ENCODE peak calls at places on chromosomes 13 and 19, in four cellular contexts. One of them, this sample, is unnamed.

GRCh38 chr13:51955841-51956603 is 55.2 kb downstream of the ATP7B start:
- DNase-seq in HepG2: no peak
- DNase-seq in HCT116: no peak
- DNase-seq in K562: peak; percentile 34
- DNase-seq in this sample: no peak

GRCh38 chr19:21823224-21823623 is 12.8 kb downstream of the ZNF43 start:
- DNase-seq in HepG2: no peak
- DNase-seq in HCT116: no peak
- DNase-seq in K562: no peak
- DNase-seq in this sample: no peak

GRCh38 chr13:73082471-73082870 is 23.7 kb downstream of the KLF5 start:
- DNase-seq in HepG2: no peak
- DNase-seq in HCT116: no peak
- DNase-seq in K562: no peak
- DNase-seq in this sample: no peak

GRCh38 chr13:85543144-85543543 is 256.1 kb downstream of the SLITRK6 start:
- DNase-seq in HepG2: no peak
- DNase-seq in HCT116: no peak
- DNase-seq in K562: no peak
- DNase-seq in this sample: no peak

GRCh38 chr19:41144403-41144802 is 30.2 kb downstream of the CYP2F1 start:
- DNase-seq in HepG2: peak; percentile 68
- DNase-seq in HCT116: peak; percentile 82
- DNase-seq in K562: peak; percentile 60
- DNase-seq in this sample: peak; percentile 51

GRCh38 chr19:47480658-47481057 is 3.4 kb downstream of the KPTN start:
- DNase-seq in HepG2: no peak
- DNase-seq in HCT116: no peak
- DNase-seq in K562: no peak
- DNase-seq in this sample: no peak

GRCh38 chr13:110445183-110445582 is 116.3 kb downstream of the RAB20 start:
- DNase-seq in HepG2: no peak
- DNase-seq in HCT116: no peak
- DNase-seq in K562: no peak
- DNase-seq in this sample: no peak

GRCh38 chr13:50309872-50310594 is 294.8 kb downstream of the KCNRG start:
- DNase-seq in HepG2: peak; percentile 9
- DNase-seq in HCT116: no peak
- DNase-seq in K562: peak; percentile 51
- DNase-seq in this sample: no peak

GRCh38 chr13:48633695-48634094 is 20.0 kb upstream of the CYSLTR2 start:
- DNase-seq in HepG2: no peak
- DNase-seq in HCT116: no peak
- DNase-seq in K562: no peak
- DNase-seq in this sample: no peak

GRCh38 chr19:15194938-15195337 is 5.9 kb downstream of the NOTCH3 start:
- DNase-seq in HepG2: no peak
- DNase-seq in HCT116: no peak
- DNase-seq in K562: no peak
- DNase-seq in this sample: no peak

GRCh38 chr19:41701401-41702075 is 6.9 kb upstream of the CEACAM5 start:
- DNase-seq in HepG2: no peak
- DNase-seq in HCT116: no peak
- DNase-seq in K562: no peak
- DNase-seq in this sample: no peak

GRCh38 chr13:29369060-29369743 is 226.3 kb downstream of the SLC7A1 start:
- DNase-seq in HepG2: peak; percentile 44
- DNase-seq in HCT116: peak; percentile 27
- DNase-seq in K562: no peak
- DNase-seq in this sample: no peak

GRCh38 chr19:53101518-53101917 is 1.7 kb downstream of the ZNF160 start:
- DNase-seq in HepG2: no peak
- DNase-seq in HCT116: no peak
- DNase-seq in K562: peak; percentile 45
- DNase-seq in this sample: no peak

GRCh38 chr19:34051255-34051654 is 121.0 kb upstream of the LSM14A start:
- DNase-seq in HepG2: no peak
- DNase-seq in HCT116: no peak
- DNase-seq in K562: no peak
- DNase-seq in this sample: no peak

GRCh38 chr13:66469745-66470144 is 760.4 kb downstream of the PCDH9 start:
- DNase-seq in HepG2: no peak
- DNase-seq in HCT116: no peak
- DNase-seq in K562: no peak
- DNase-seq in this sample: no peak

GRCh38 chr13:99895999-99896695 is 75.4 kb downstream of the ZIC5 start:
- DNase-seq in HepG2: no peak
- DNase-seq in HCT116: no peak
- DNase-seq in K562: no peak
- DNase-seq in this sample: no peak

GRCh38 chr19:42149447-42150202 is 17.4 kb upstream of the POU2F2 start:
- DNase-seq in HepG2: no peak
- DNase-seq in HCT116: no peak
- DNase-seq in K562: no peak
- DNase-seq in this sample: no peak

GRCh38 chr13:108328848-108329247 is 59.3 kb downstream of the TNFSF13B start:
- DNase-seq in HepG2: no peak
- DNase-seq in HCT116: no peak
- DNase-seq in K562: no peak
- DNase-seq in this sample: no peak

GRCh38 chr13:40776681-40777165 is 5.7 kb upstream of the MRPS31 start:
- DNase-seq in HepG2: no peak
- DNase-seq in HCT116: no peak
- DNase-seq in K562: no peak
- DNase-seq in this sample: no peak

GRCh38 chr19:42693760-42694350 is 46.4 kb downstream of the PSG3 start:
- DNase-seq in HepG2: peak; percentile 49
- DNase-seq in HCT116: peak; percentile 41
- DNase-seq in K562: peak; percentile 43
- DNase-seq in this sample: no peak

GRCh38 chr13:23086951-23087350 is 93.8 kb upstream of the SGCG start:
- DNase-seq in HepG2: no peak
- DNase-seq in HCT116: no peak
- DNase-seq in K562: no peak
- DNase-seq in this sample: no peak

GRCh38 chr19:23999821-24000610 is 85.3 kb downstream of the ZNF726 start:
- DNase-seq in HepG2: no peak
- DNase-seq in HCT116: no peak
- DNase-seq in K562: no peak
- DNase-seq in this sample: no peak

GRCh38 chr19:13102666-13103584 is at the start of gene LYL1:
- DNase-seq in HepG2: peak; percentile 45
- DNase-seq in HCT116: no peak
- DNase-seq in K562: peak; percentile 98
- DNase-seq in this sample: no peak

GRCh38 chr13:111978536-111978935 is 88.4 kb upstream of the SOX1 start:
- DNase-seq in HepG2: no peak
- DNase-seq in HCT116: no peak
- DNase-seq in K562: no peak
- DNase-seq in this sample: no peak

GRCh38 chr13:111984349-111984748 is 82.6 kb upstream of the SOX1 start:
- DNase-seq in HepG2: no peak
- DNase-seq in HCT116: no peak
- DNase-seq in K562: no peak
- DNase-seq in this sample: no peak

GRCh38 chr13:111980146-111980929 is 86.6 kb upstream of the SOX1 start:
- DNase-seq in HepG2: no peak
- DNase-seq in HCT116: no peak
- DNase-seq in K562: no peak
- DNase-seq in this sample: no peak

GRCh38 chr13:111981446-111982165 is 85.3 kb upstream of the SOX1 start:
- DNase-seq in HepG2: no peak
- DNase-seq in HCT116: no peak
- DNase-seq in K562: no peak
- DNase-seq in this sample: no peak

DNA sequence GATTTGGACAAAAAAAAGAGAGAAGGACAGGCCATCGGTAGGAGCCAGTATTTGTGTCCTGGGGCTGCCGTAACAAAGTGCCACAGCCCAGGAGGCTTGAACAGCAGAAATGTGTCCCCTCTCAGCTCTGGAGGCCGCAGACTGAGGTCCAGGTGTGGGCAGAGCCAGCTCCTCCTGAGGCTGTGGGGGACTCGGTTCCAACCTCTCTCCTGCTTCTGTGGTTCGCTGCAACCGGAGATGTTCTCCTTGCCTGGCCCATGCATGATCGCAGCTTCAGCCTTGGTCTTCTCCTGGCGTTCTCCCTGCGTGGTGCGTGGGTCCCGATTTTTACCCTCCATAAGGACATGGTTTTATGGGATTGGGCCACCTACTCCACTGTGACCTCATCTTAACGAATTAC is 85.9 kb upstream of the SOX1 start:
- DNase-seq in HepG2: no peak
- DNase-seq in HCT116: no peak
- DNase-seq in K562: no peak
- DNase-seq in this sample: no peak
- TF ChIP-seq TCF7L2 in HepG2: no peak
- TF ChIP-seq TCF7L2 in HCT116: no peak
- TF ChIP-seq TCF7L2 in K562: no peak
- TF ChIP-seq TCF7L2 in this sample: no peak

DNA sequence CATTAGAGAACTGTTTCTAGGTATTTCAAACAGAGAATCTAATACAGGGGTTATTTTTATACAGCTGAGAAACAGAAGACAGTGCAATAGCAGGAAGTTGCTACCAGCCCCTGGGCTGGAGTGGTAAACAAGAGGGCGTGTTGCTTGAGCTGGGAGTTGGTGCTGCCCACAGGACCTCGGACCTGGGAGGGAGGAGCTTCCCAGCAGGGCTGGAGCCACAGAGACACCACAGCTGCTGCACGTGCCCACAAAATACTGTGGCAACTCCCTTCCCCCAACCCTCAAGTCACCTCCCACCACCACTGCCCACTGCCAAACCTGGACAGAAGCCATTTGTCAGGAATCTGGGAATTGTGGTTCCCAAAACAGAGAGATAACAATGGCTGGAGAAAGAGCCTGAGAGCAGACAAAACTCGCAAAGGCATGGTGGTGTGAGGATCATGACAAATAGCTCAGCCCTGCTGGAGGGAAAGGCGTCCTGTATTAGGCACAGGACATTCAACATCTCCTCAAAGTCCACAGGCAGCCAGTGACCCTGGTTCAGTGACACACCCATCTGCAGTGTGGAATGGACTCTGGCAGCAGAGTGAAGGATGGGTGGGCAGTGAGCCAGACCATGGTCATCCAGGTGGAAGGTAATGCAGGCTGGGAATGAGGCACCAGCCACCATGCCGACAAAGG is 57.2 kb downstream of the SPATA13 start:
- DNase-seq in HepG2: peak; percentile 72
- DNase-seq in HCT116: no peak
- DNase-seq in K562: no peak
- DNase-seq in this sample: no peak
- TF ChIP-seq REST in HepG2: no peak
- TF ChIP-seq REST in HCT116: no peak
- TF ChIP-seq REST in K562: no peak
- TF ChIP-seq REST in this sample: no peak

GRCh38 chr19:10417598-10418280 is 2.6 kb upstream of the PDE4A start:
- DNase-seq in HepG2: no peak
- DNase-seq in HCT116: no peak
- DNase-seq in K562: peak; percentile 40
- DNase-seq in this sample: no peak

GRCh38 chr19:10418281-10419199 is 1.8 kb upstream of the PDE4A start:
- DNase-seq in HepG2: no peak
- DNase-seq in HCT116: no peak
- DNase-seq in K562: peak; percentile 53
- DNase-seq in this sample: no peak

GRCh38 chr19:10419646-10420443 is 493 bp upstream of the PDE4A start:
- DNase-seq in HepG2: no peak
- DNase-seq in HCT116: peak; percentile 84
- DNase-seq in K562: peak; percentile 96
- DNase-seq in this sample: peak; percentile 61

GRCh38 chr19:10420444-10421239 is at the start of gene PDE4A:
- DNase-seq in HepG2: no peak
- DNase-seq in HCT116: no peak
- DNase-seq in K562: peak; percentile 78
- DNase-seq in this sample: no peak

DNA sequence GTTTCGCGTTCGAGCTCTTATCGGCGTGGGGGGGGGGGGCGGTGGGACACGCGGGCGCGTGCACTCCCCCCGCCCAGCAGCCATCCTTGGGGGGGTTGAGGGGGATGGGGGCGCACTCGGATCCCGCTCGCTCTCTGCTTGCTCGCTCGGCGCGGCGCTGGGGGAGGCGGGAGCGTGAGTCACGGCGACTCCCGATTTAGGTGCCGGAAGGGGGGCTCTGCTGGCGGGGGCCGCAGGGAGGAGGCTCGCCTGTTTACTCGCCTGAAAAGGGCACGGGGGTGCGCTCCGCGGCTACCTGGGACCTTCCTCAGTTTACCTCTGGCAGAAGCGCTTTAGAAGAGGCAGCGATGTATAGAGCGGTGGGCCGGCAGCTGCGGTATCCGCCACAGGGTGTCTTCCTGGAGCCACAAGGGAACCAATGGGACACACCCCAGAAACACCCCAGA is 1.1 kb upstream of the PDE4A start:
- DNase-seq in HepG2: no peak
- DNase-seq in HCT116: no peak
- DNase-seq in K562: peak; percentile 73
- DNase-seq in this sample: no peak
- H3K4me1 ChIP-seq in HepG2: peaks cover 45% of the 10 kb centered on the region
- H3K4me1 ChIP-seq in HCT116: peaks cover 33% of the 10 kb centered on the region
- H3K4me1 ChIP-seq in K562: peaks cover 42% of the 10 kb centered on the region
- H3K4me1 ChIP-seq in this sample: peaks cover 18% of the 10 kb centered on the region

GRCh38 chr19:14142262-14143190 is 6.1 kb upstream of the ASF1B start:
- DNase-seq in HepG2: no peak
- DNase-seq in HCT116: no peak
- DNase-seq in K562: peak; percentile 47
- DNase-seq in this sample: no peak

GRCh38 chr19:14138576-14139265 is 2.3 kb upstream of the ASF1B start:
- DNase-seq in HepG2: no peak
- DNase-seq in HCT116: no peak
- DNase-seq in K562: no peak
- DNase-seq in this sample: no peak

GRCh38 chr19:14141041-14141440 is 4.7 kb upstream of the ASF1B start:
- DNase-seq in HepG2: no peak
- DNase-seq in HCT116: no peak
- DNase-seq in K562: no peak
- DNase-seq in this sample: no peak

GRCh38 chr19:14136509-14137281 is at the start of gene ASF1B:
- DNase-seq in HepG2: peak; percentile 99
- DNase-seq in HCT116: peak; percentile 100
- DNase-seq in K562: peak; percentile 98
- DNase-seq in this sample: peak; percentile 94

DNA sequence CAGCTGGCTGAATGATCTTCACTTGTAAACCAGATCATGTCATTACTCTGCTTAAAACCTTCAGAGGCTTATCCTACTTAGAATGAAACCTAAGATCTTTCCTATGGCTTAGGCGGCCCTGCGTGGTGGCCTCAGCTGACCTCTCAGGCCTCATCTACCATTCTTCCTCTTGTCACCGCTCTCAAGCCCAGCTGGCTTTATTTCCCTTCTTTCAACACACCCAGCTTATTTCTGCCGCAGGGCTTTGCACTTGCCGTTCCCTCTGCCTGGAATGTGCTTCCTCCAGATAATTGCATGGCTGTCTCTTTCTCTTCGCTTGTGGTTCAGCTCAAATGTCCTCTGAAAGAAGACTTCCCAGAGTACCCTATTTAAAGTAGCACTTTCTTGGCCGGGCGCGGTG is 3.6 kb upstream of the ASF1B start:
- DNase-seq in HepG2: no peak
- DNase-seq in HCT116: no peak
- DNase-seq in K562: no peak
- DNase-seq in this sample: no peak
- TF ChIP-seq TCF7L2 in HepG2: no peak
- TF ChIP-seq TCF7L2 in HCT116: no peak
- TF ChIP-seq TCF7L2 in K562: no peak
- TF ChIP-seq TCF7L2 in this sample: no peak